ENCODE peak calls at places on chromosomes 4 and X, in six cellular contexts. H is stimulated activated CD4-positive, alpha-beta T cell treated with anti-CD3 and anti-CD28 coated beads, Interleukin-1b, Interleukin-23, amount 100 ng/mL, for 24 hours; X is GM23248; B is stimulated activated naive CD4-positive, alpha-beta T cell; P is T-helper 22 cell; Z is AG09309. E is an unnamed sample.

GRCh38 chr4:128287159-128287870 is at the start of gene PGRMC2:
- DNase-seq in H (no peak), Z (no peak), X (peak; percentile 68), B (peak; percentile 36), P (no peak), E (no peak)

GRCh38 chr4:132101526-132101925 is 1047.6 kb upstream of the PCDH10 start:
- DNase-seq in P (no peak), H (no peak), B (no peak), Z (no peak), X (no peak), E (no peak)

GRCh38 chr4:109921384-109921808 is 8.7 kb downstream of the EGF start:
- DNase-seq in Z (peak; percentile 93), X (peak; percentile 91), H (no peak), P (no peak), B (no peak), E (no peak)

GRCh38 chrX:102154218-102154860 is 1.4 kb downstream of the BEX5 start:
- DNase-seq in Z (no peak), H (no peak), B (peak; percentile 1), X (no peak), P (no peak), E (no peak)

GRCh38 chrX:18596096-18596495 is 75.8 kb downstream of the RS1 start:
- DNase-seq in X (no peak), P (no peak), H (no peak), Z (no peak), B (no peak), E (no peak)

GRCh38 chrX:22063284-22063683 is 31.2 kb downstream of the PHEX start:
- DNase-seq in B (no peak), X (no peak), H (peak; percentile 13), P (no peak), Z (no peak), E (no peak)

GRCh38 chrX:134444681-134445080 is 15.3 kb upstream of the HPRT1 start:
- DNase-seq in B (no peak), Z (no peak), H (no peak), X (no peak), P (no peak), E (no peak)

GRCh38 chr4:6041794-6042193 is 23.6 kb upstream of the C4orf50 start:
- DNase-seq in P (no peak), B (no peak), X (no peak), Z (no peak), H (no peak), E (no peak)

GRCh38 chr4:80608285-80608980 is 272.9 kb downstream of the CFAP299 start:
- DNase-seq in B (no peak), Z (peak; percentile 10), P (no peak), X (peak; percentile 48), H (no peak), E (no peak)

GRCh38 chr4:121697626-121698025 is 846 bp upstream of the ANXA5 start:
- DNase-seq in Z (no peak), H (no peak), P (no peak), X (no peak), B (no peak), E (no peak)